ENCODE peak calls at places on chromosomes 3 and 15, in eight cellular contexts. U is AG04450; S is NCI-H524; F is mucosa of descending colon; E is T-helper 1 cell; C is GM20000; H is activated CD8-positive, alpha-beta memory T cell treated with anti-CD3 and anti-CD28 coated beads for 1 hour; J is brain microvascular endothelial cell. R is an unnamed sample.
A peak's percentile ranks its signal among the peaks of the same experiment; 100 is the strongest.

GRCh38 chr3:52062499-52062898 is 6.1 kb upstream of the DUSP7 start:
- DNase-seq in U (peak; percentile 58), S (no peak), F (no peak), E (no peak), C (peak; percentile 71), H (no peak), J (peak; percentile 77), R (peak; percentile 67)

GRCh38 chr3:77303943-77304778 is 264.3 kb downstream of the ROBO2 start:
- DNase-seq in U (no peak), S (peak; percentile 92), F (no peak), E (no peak), C (no peak), H (no peak), J (no peak), R (no peak)

GRCh38 chr3:127613406-127613805 is 15.2 kb downstream of the MCM2 start:
- DNase-seq in U (no peak), S (no peak), F (no peak), E (no peak), C (no peak), H (no peak), J (no peak), R (no peak)

GRCh38 chr15:78620021-78620838 is 566 bp downstream of the CHRNA3 start:
- DNase-seq in U (no peak), S (peak; percentile 48), F (no peak), E (no peak), C (peak; percentile 45), H (no peak), J (no peak), R (no peak)

GRCh38 chr15:96362001-96362758 is 31.7 kb downstream of the NR2F2 start:
- DNase-seq in U (no peak), S (no peak), F (no peak), E (no peak), C (peak; percentile 16), H (no peak), J (no peak), R (no peak)

GRCh38 chr3:122258757-122259371 is 66.2 kb upstream of the CSTA start:
- DNase-seq in U (peak; percentile 7), S (peak; percentile 78), F (peak; percentile 63), E (no peak), C (peak; percentile 75), H (peak; percentile 5), J (peak; percentile 43), R (peak; percentile 91)

GRCh38 chr3:188241072-188241471 is 87.1 kb downstream of the LPP start:
- DNase-seq in U (no peak), S (peak; percentile 81), F (no peak), E (no peak), C (no peak), H (no peak), J (peak; percentile 73), R (no peak)

GRCh38 chr15:63473999-63474809 is 30.2 kb upstream of the USP3 start:
- DNase-seq in U (peak; percentile 53), S (peak; percentile 63), F (peak; percentile 60), E (no peak), C (peak; percentile 61), H (no peak), J (peak; percentile 86), R (peak; percentile 95)

GRCh38 chr15:29570121-29570930 is 251.9 kb downstream of the TJP1 start:
- DNase-seq in U (no peak), S (peak; percentile 9), F (no peak), E (no peak), C (peak; percentile 33), H (no peak), J (no peak), R (no peak)

R was measured in GM12865.